ENCODE peak calls at places on chromosomes 3 and 15, in eight cellular contexts. K is activated naive CD4-positive, alpha-beta T cell treated with anti-CD3 and anti-CD28 coated beads, Interleukin-2, amount 50 U/mL, for 16 hours; D is ureter; N is activated CD8-positive, alpha-beta memory T cell treated with anti-CD3 and anti-CD28 coated beads, Interleukin-2, amount 50 U/mL, for 4 hours; T is islet precursor cell; I is activated CD4-positive, alpha-beta T cell treated with anti-CD3 and anti-CD28 coated beads for 48 hours; M is stimulated activated CD4-positive, alpha-beta T cell treated with anti-CD3 and anti-CD28 coated beads, Interleukin-15, amount 100 ng/mL, for 24 hours; E is DMS153. G is an unnamed sample.

GRCh38 chr3:151282921-151283320 is 4.6 kb upstream of the P2RY14 start:
- DNase-seq in K (no peak), D (no peak), N (no peak), T (no peak), I (no peak), M (no peak), E (peak; percentile 23), G (no peak)

GRCh38 chr15:77836116-77836798 is 203.5 kb upstream of the LINGO1 start:
- DNase-seq in K (no peak), D (no peak), N (no peak), T (peak; percentile 52), I (no peak), M (no peak), E (no peak), G (peak; percentile 53)

GRCh38 chr3:46966811-46967210 is 9.7 kb downstream of the CCDC12 start:
- DNase-seq in K (no peak), D (no peak), N (no peak), T (peak; percentile 94), I (no peak), M (no peak), E (no peak), G (no peak)

GRCh38 chr3:162738778-162739177 is 1242.2 kb downstream of the OTOL1 start:
- DNase-seq in K (no peak), D (no peak), N (no peak), T (no peak), I (no peak), M (no peak), E (no peak), G (no peak)

GRCh38 chr3:46490338-46491084 is 7.3 kb upstream of the RTP3 start:
- DNase-seq in K (no peak), D (no peak), N (no peak), T (no peak), I (no peak), M (no peak), E (no peak), G (no peak)

GRCh38 chr3:78900426-78900825 is 867.4 kb downstream of the ROBO1 start:
- DNase-seq in K (no peak), D (no peak), N (no peak), T (no peak), I (no peak), M (no peak), E (no peak), G (no peak)

GRCh38 chr15:65547841-65548240 is 17.6 kb downstream of the HACD3 start:
- DNase-seq in K (no peak), D (no peak), N (no peak), T (no peak), I (no peak), M (no peak), E (no peak), G (no peak)

GRCh38 chr15:68619303-68619698 is 40.5 kb downstream of the CORO2B start:
- DNase-seq in K (no peak), D (no peak), N (no peak), T (no peak), I (no peak), M (no peak), E (no peak), G (no peak)

GRCh38 chr3:106386050-106386449 is 517.2 kb upstream of the CBLB start:
- DNase-seq in K (no peak), D (no peak), N (no peak), T (no peak), I (no peak), M (no peak), E (no peak), G (no peak)

GRCh38 chr3:183158552-183159006 is 4.0 kb downstream of the LAMP3 start:
- DNase-seq in K (peak; percentile 44), D (no peak), N (peak; percentile 37), T (peak; percentile 75), I (peak; percentile 57), M (peak; percentile 61), E (no peak), G (peak; percentile 71)

GRCh38 chr3:72144773-72145505 is 360.0 kb upstream of the PROK2 start:
- DNase-seq in K (no peak), D (no peak), N (no peak), T (peak; percentile 71), I (peak; percentile 17), M (peak; percentile 29), E (no peak), G (no peak)

GRCh38 chr15:68228143-68228970 is 1.2 kb downstream of the CLN6 start:
- DNase-seq in K (no peak), D (no peak), N (no peak), T (peak; percentile 54), I (no peak), M (no peak), E (no peak), G (peak; percentile 62)

GRCh38 chr15:73637527-73637926 is 4.3 kb upstream of the NPTN start:
- DNase-seq in K (no peak), D (no peak), N (no peak), T (no peak), I (no peak), M (no peak), E (no peak), G (no peak)

GRCh38 chr3:107685383-107685782 is 162.6 kb downstream of the BBX start:
- DNase-seq in K (no peak), D (no peak), N (no peak), T (no peak), I (no peak), M (no peak), E (no peak), G (no peak)

GRCh38 chr15:89101302-89102191 is 13.3 kb downstream of the ABHD2 start:
- DNase-seq in K (no peak), D (peak; percentile 81), N (no peak), T (peak; percentile 97), I (no peak), M (no peak), E (no peak), G (no peak)

GRCh38 chr15:20352241-20353200 is 189.1 kb downstream of the GOLGA6L6 start:
- DNase-seq in K (peak; percentile 13), D (no peak), N (peak; percentile 14), T (no peak), I (no peak), M (no peak), E (no peak), G (peak; percentile 62)

GRCh38 chr3:73341272-73341671 is 279.8 kb downstream of the EBLN2 start:
- DNase-seq in K (no peak), D (no peak), N (no peak), T (no peak), I (no peak), M (no peak), E (no peak), G (no peak)

GRCh38 chr15:38612159-38612863 is 47.7 kb upstream of the RASGRP1 start:
- DNase-seq in K (peak; percentile 23), D (no peak), N (peak; percentile 27), T (no peak), I (peak; percentile 83), M (peak; percentile 79), E (no peak), G (peak; percentile 77)

GRCh38 chr15:49860101-49860500 is 239.3 kb downstream of the DTWD1 start:
- DNase-seq in K (no peak), D (no peak), N (no peak), T (no peak), I (no peak), M (no peak), E (no peak), G (no peak)

GRCh38 chr15:98760112-98760826 is 111.9 kb downstream of the IGF1R start:
- DNase-seq in K (no peak), D (peak; percentile 61), N (no peak), T (no peak), I (no peak), M (no peak), E (no peak), G (no peak)

GRCh38 chr15:68445351-68445750 is 13.4 kb upstream of the ITGA11 start:
- DNase-seq in K (no peak), D (no peak), N (no peak), T (peak; percentile 38), I (no peak), M (no peak), E (no peak), G (no peak)

GRCh38 chr3:18300916-18301315 is 124.2 kb downstream of the SATB1 start:
- DNase-seq in K (no peak), D (no peak), N (no peak), T (no peak), I (no peak), M (no peak), E (no peak), G (no peak)

GRCh38 chr15:28459279-28459678 is 73.5 kb downstream of the GOLGA8G start:
- DNase-seq in K (no peak), D (no peak), N (no peak), T (no peak), I (no peak), M (no peak), E (no peak), G (no peak)

GRCh38 chr15:79434361-79434760 is 2.2 kb downstream of the MINAR1 start:
- DNase-seq in K (no peak), D (no peak), N (no peak), T (no peak), I (no peak), M (no peak), E (no peak), G (no peak)

GRCh38 chr15:40307421-40308165 is at the start of gene PLCB2:
- DNase-seq in K (peak; percentile 69), D (peak; percentile 62), N (peak; percentile 61), T (peak; percentile 89), I (peak; percentile 77), M (peak; percentile 76), E (no peak), G (peak; percentile 88)

GRCh38 chr3:5051772-5052171 is 70.3 kb upstream of the ARL8B start:
- DNase-seq in K (no peak), D (no peak), N (no peak), T (no peak), I (no peak), M (no peak), E (no peak), G (no peak)

GRCh38 chr15:39592500-39592899 is 11.6 kb downstream of the THBS1 start:
- DNase-seq in K (no peak), D (no peak), N (no peak), T (no peak), I (no peak), M (no peak), E (no peak), G (no peak)

GRCh38 chr15:63236272-63236671 is 41.1 kb upstream of the APH1B start:
- DNase-seq in K (no peak), D (no peak), N (no peak), T (no peak), I (no peak), M (no peak), E (no peak), G (no peak)

GRCh38 chr3:115363071-115363470 is 216.0 kb upstream of the ZBTB20 start:
- DNase-seq in K (no peak), D (no peak), N (no peak), T (no peak), I (no peak), M (no peak), E (no peak), G (no peak)

GRCh38 chr3:58008140-58009025 is at the start of gene FLNB:
- DNase-seq in K (peak; percentile 80), D (peak; percentile 78), N (peak; percentile 80), T (peak; percentile 92), I (peak; percentile 83), M (peak; percentile 84), E (no peak), G (peak; percentile 91)

GRCh38 chr3:133573629-133574194 is at the start of gene CDV3:
- DNase-seq in K (no peak), D (peak; percentile 65), N (no peak), T (peak; percentile 53), I (no peak), M (no peak), E (no peak), G (no peak)

GRCh38 chr15:59260090-59260489 is 53.4 kb downstream of the LDHAL6B start:
- DNase-seq in K (no peak), D (no peak), N (no peak), T (no peak), I (no peak), M (no peak), E (no peak), G (no peak)

GRCh38 chr3:108899530-108899929 is 54.1 kb downstream of the GUCA1C start:
- DNase-seq in K (no peak), D (no peak), N (no peak), T (no peak), I (no peak), M (no peak), E (no peak), G (no peak)

GRCh38 chr3:49780080-49780967 is 6.0 kb downstream of the IP6K1 start:
- DNase-seq in K (no peak), D (no peak), N (no peak), T (no peak), I (no peak), M (no peak), E (no peak), G (no peak)